ENCODE peak calls at places on chromosomes 3 and 15, in four cellular contexts. C is stimulated activated CD8-positive, alpha-beta memory T cell treated with anti-CD3 and anti-CD28 coated beads, Interleukin-2, amount 100 ng/mL, for 1 hour; H is CD8-positive, alpha-beta memory T cell; N is NCI-H69. O is an unnamed sample.

GRCh38 chr15:38038659-38039442 is 104.4 kb downstream of the TMCO5A start:
- DNase-seq in H (no peak), N (no peak), C (no peak), O (no peak)

GRCh38 chr15:78004919-78005634 is 72.4 kb downstream of the TBC1D2B start:
- DNase-seq in N (peak), H (no peak), C (no peak), O (no peak)

GRCh38 chr3:111012388-111013248 is 59.0 kb upstream of the NECTIN3 start:
- DNase-seq in C (no peak), H (no peak), N (peak), O (no peak)

GRCh38 chr3:14297784-14298236 is 104.6 kb upstream of the SLC6A6 start:
- DNase-seq in C (no peak), H (no peak), N (peak), O (no peak)

GRCh38 chr3:76400141-76400540 is 614.8 kb upstream of the ZNF717 start:
- DNase-seq in C (no peak), H (no peak), N (no peak), O (no peak)

GRCh38 chr3:99878005-99878404 is 60.3 kb downstream of the CMSS1 start:
- DNase-seq in C (no peak), N (no peak), H (no peak), O (no peak)

GRCh38 chr3:119586707-119587317 is 7.5 kb downstream of the ADPRH start:
- DNase-seq in H (no peak), N (no peak), C (no peak), O (no peak)

GRCh38 chr15:70867911-70868467 is 14.0 kb upstream of the LARP6 start:
- DNase-seq in C (no peak), H (no peak), N (no peak), O (no peak)

GRCh38 chr3:168885028-168885427 is 778.5 kb downstream of the MECOM start:
- DNase-seq in C (no peak), N (no peak), H (no peak), O (no peak)

GRCh38 chr3:52306978-52307377 is 9.1 kb upstream of the DNAH1 start:
- DNase-seq in H (no peak), C (no peak), N (no peak), O (no peak)

GRCh38 chr3:38000242-38000916 is 9.8 kb downstream of the VILL start:
- DNase-seq in H (peak), N (no peak), C (no peak), O (no peak)

GRCh38 chr15:59413577-59413976 is 24.4 kb upstream of the FAM81A start:
- DNase-seq in C (no peak), H (no peak), N (no peak), O (no peak)

GRCh38 chr3:29281265-29282228 is 676 bp downstream of the RBMS3 start:
- DNase-seq in C (no peak), N (peak), H (no peak), O (no peak)

GRCh38 chr15:85704021-85704420 is 90.7 kb downstream of the KLHL25 start:
- DNase-seq in H (no peak), N (no peak), C (no peak), O (no peak)

GRCh38 chr3:115245899-115246298 is 98.8 kb upstream of the ZBTB20 start:
- DNase-seq in N (no peak), H (no peak), C (no peak), O (no peak)

GRCh38 chr3:133413166-133414020 is 13.5 kb downstream of the BFSP2 start:
- DNase-seq in C (no peak), N (peak), H (no peak), O (no peak)

GRCh38 chr15:31258260-31258659 is 68.4 kb upstream of the KLF13 start:
- DNase-seq in C (no peak), H (no peak), N (no peak), O (no peak)

GRCh38 chr15:20652914-20653313 is 111.3 kb upstream of the GOLGA6L6 start:
- DNase-seq in H (no peak), C (no peak), N (no peak), O (no peak)

GRCh38 chr15:81321667-81322066 is 2.3 kb downstream of the STARD5 start:
- DNase-seq in N (no peak), C (no peak), H (no peak), O (no peak)

GRCh38 chr3:52436500-52437106 is 8.3 kb downstream of the SEMA3G start:
- DNase-seq in N (peak), H (no peak), C (no peak), O (no peak)

GRCh38 chr3:105958237-105959000 is 89.6 kb upstream of the CBLB start:
- DNase-seq in N (peak), H (no peak), C (no peak), O (no peak)

GRCh38 chr3:39260957-39261356 is 18.9 kb downstream of the CX3CR1 start:
- DNase-seq in H (peak), N (peak), C (peak), O (no peak)

GRCh38 chr3:171614318-171614967 is 154.2 kb upstream of the TNIK start:
- DNase-seq in N (peak), H (no peak), C (no peak), O (peak)

GRCh38 chr3:155352900-155353490 is 59.5 kb upstream of the STRIT1 start:
- DNase-seq in C (no peak), N (peak), H (no peak), O (no peak)

GRCh38 chr3:53089511-53089910 is 40.7 kb downstream of the RFT1 start:
- DNase-seq in N (no peak), C (no peak), H (no peak), O (no peak)

GRCh38 chr3:133880886-133881455 is 14.7 kb downstream of the RAB6B start:
- DNase-seq in N (no peak), H (no peak), C (no peak), O (no peak)

GRCh38 chr15:95196176-95196915 is 965.0 kb downstream of the MCTP2 start:
- DNase-seq in N (no peak), H (no peak), C (no peak), O (no peak)

GRCh38 chr15:90729266-90729665 is 12.1 kb downstream of the BLM start:
- DNase-seq in C (no peak), N (no peak), H (no peak), O (no peak)

GRCh38 chr3:20057612-20058180 is 17.4 kb downstream of the KAT2B start:
- DNase-seq in C (no peak), N (peak), H (no peak), O (no peak)

GRCh38 chr15:65248506-65248905 is 37.2 kb upstream of the CILP start:
- DNase-seq in H (no peak), C (no peak), N (no peak), O (no peak)

GRCh38 chr15:31235298-31236183 is 91.1 kb upstream of the KLF13 start:
- DNase-seq in C (no peak), H (no peak), N (peak), O (no peak)

O was measured in glutamatergic neuron.